ENCODE peak calls at places on chromosomes 11 and 22, in seven cellular contexts. C is transverse colon, E is adrenal gland, D is spleen, L is uterus, F is upper lobe of left lung, Q is esophagus muscularis mucosa. N is an unnamed sample.

GRCh38 chr11:61585115-61585514 is 4.2 kb upstream of the SYT7 start:
- DNase-seq in C (no peak), F (no peak), Q (no peak), D (no peak), E (no peak), L (no peak), N (no peak)

GRCh38 chr11:100639140-100639539 is 47.9 kb upstream of the ARHGAP42 start:
- DNase-seq in D (no peak), L (no peak), E (no peak), C (no peak), F (no peak), Q (no peak), N (no peak)

GRCh38 chr22:45969414-45969799 is 7.6 kb downstream of the WNT7B start:
- DNase-seq in L (no peak), D (no peak), Q (no peak), F (peak), E (no peak), C (no peak), N (no peak)

GRCh38 chr22:23397008-23397617 is 183.0 kb downstream of the IGLL1 start:
- DNase-seq in F (peak), D (no peak), Q (no peak), E (no peak), L (no peak), C (no peak), N (no peak)

GRCh38 chr11:95923730-95924413 is at the start of gene MTMR2:
- DNase-seq in C (peak), Q (peak), F (peak), L (peak), E (peak), D (peak), N (peak)

GRCh38 chr22:43424201-43424600 is 12.4 kb downstream of the MPPED1 start:
- DNase-seq in F (no peak), D (no peak), Q (no peak), L (no peak), C (no peak), E (no peak), N (peak)

GRCh38 chr11:117026593-117027330 is 71.5 kb downstream of the SIK3 start:
- DNase-seq in L (no peak), E (no peak), D (no peak), C (no peak), Q (no peak), F (no peak), N (no peak)

GRCh38 chr11:67732045-67732787 is 57.8 kb upstream of the ALDH3B2 start:
- DNase-seq in C (no peak), Q (no peak), F (peak), D (no peak), L (no peak), E (no peak), N (no peak)

GRCh38 chr11:625636-626319 is 1.0 kb upstream of the CDHR5 start:
- DNase-seq in L (no peak), F (no peak), D (peak), C (peak), E (peak), Q (no peak), N (no peak)

GRCh38 chr11:28598531-28598930 is 490.3 kb downstream of the METTL15 start:
- DNase-seq in D (no peak), C (no peak), Q (no peak), F (no peak), L (no peak), E (no peak), N (no peak)

GRCh38 chr11:64007629-64008282 is 21.5 kb downstream of the OTUB1 start:
- DNase-seq in D (peak), F (peak), C (peak), Q (peak), E (peak), L (peak), N (peak)

GRCh38 chr11:1167751-1168231 is 10.0 kb downstream of the MUC5AC start:
- DNase-seq in F (peak), L (no peak), C (no peak), E (no peak), Q (no peak), D (peak), N (peak)

GRCh38 chr11:123193742-123194141 is 1.3 kb downstream of the CLMP start:
- DNase-seq in D (no peak), E (no peak), F (no peak), L (no peak), C (no peak), Q (no peak), N (no peak)

GRCh38 chr11:20990447-20990846 is 321.1 kb downstream of the NELL1 start:
- DNase-seq in E (no peak), F (no peak), L (no peak), D (no peak), C (no peak), Q (no peak), N (no peak)

GRCh38 chr22:47631571-47632102 is 869.2 kb downstream of the TBC1D22A start:
- DNase-seq in Q (peak), E (no peak), C (no peak), L (no peak), F (no peak), D (no peak), N (no peak)

GRCh38 chr11:65856689-65857499 is 1.1 kb downstream of the CFL1 start:
- DNase-seq in D (peak), F (peak), Q (peak), L (peak), E (peak), C (peak), N (peak)

GRCh38 chr22:46537946-46538815 is 761 bp upstream of the CELSR1 start:
- DNase-seq in E (no peak), Q (no peak), C (no peak), D (no peak), F (peak), L (no peak), N (no peak)

GRCh38 chr11:47847892-47848635 is at the start of gene NUP160:
- DNase-seq in L (peak), D (peak), Q (peak), F (peak), C (peak), E (peak), N (peak)
- TF ChIP-seq POLR2A in L (peak), D (no peak), Q (peak), F (peak), C (peak), E (peak), N (peak)

GRCh38 chr11:92224394-92225205 is at the start of gene FAT3:
- DNase-seq in F (peak), L (peak), C (no peak), E (no peak), D (no peak), Q (no peak), N (no peak)
- H3K4me3 ChIP-seq in F (peak), L (peak), C (peak), E (no peak), D (peak), Q (peak), N (peak)

GRCh38 chr11:11206457-11206856 is 146.6 kb downstream of the CSNK2A3 start:
- DNase-seq in C (no peak), E (no peak), Q (peak), D (no peak), F (no peak), L (no peak), N (no peak)
- TF ChIP-seq POLR2A in C (no peak), E (no peak), Q (no peak), D (no peak), F (no peak), L (no peak), N (no peak)

DNA sequence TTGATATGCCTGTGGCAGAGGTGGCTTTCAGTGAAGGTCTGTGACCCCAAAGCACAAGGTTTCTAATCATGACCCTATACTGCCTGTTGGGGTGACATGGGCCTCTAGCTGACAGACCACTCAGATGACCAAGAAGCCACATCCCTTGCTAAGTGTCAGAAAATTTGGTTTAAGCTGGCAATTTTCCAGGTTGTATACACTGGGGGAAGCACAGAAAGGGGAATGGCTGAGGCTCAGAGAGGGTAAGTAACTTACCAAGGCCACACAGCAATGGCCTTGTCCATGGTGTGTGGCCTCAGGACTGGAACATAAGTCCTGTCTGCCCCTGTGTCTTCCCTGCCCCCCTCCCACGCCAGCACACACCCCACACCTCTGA is 66.9 kb upstream of the PRDM11 start:
- DNase-seq in E (no peak), L (no peak), Q (no peak), D (no peak), F (no peak), C (no peak), N (no peak)
- H3K4me3 ChIP-seq in E (no peak), L (no peak), Q (no peak), D (no peak), F (no peak), C (no peak), N (no peak)

N was measured in right lobe of liver.